ENCODE peak calls at places on chromosomes 2 and 18, in nine cellular contexts. A is H4; M is Jurkat, Clone E6-1; E is Peyer's patch; L is NCI-H748 treated with DMSO at 0.1 percent for 48 hours; K is effector memory CD4-positive, alpha-beta T cell; R is germinal center; J is stimulated activated CD8-positive, alpha-beta memory T cell treated with anti-CD3 and anti-CD28 coated beads, Interleukin-15, amount 100 ng/mL, for 4 hours; G is cardiac fibroblast. W is an unnamed sample.

GRCh38 chr2:226553333-226553732 is 246.3 kb downstream of the IRS1 start:
- DNase-seq in A (no peak), M (no peak), E (no peak), L (no peak), K (no peak), R (no peak), J (no peak), G (no peak), W (no peak)

GRCh38 chr2:204871246-204871953 is 326.1 kb downstream of the PARD3B start:
- DNase-seq in A (peak), M (peak), E (no peak), L (peak), K (no peak), R (no peak), J (no peak), G (peak), W (peak)

GRCh38 chr18:73943763-73944162 is 203.9 kb downstream of the FBXO15 start:
- DNase-seq in A (no peak), M (no peak), E (no peak), L (no peak), K (no peak), R (no peak), J (no peak), G (no peak), W (no peak)

GRCh38 chr2:167548396-167548795 is 660.1 kb downstream of the XIRP2 start:
- DNase-seq in A (no peak), M (no peak), E (no peak), L (no peak), K (no peak), R (no peak), J (no peak), G (no peak), W (no peak)

GRCh38 chr2:85368921-85369320 is 14.4 kb downstream of the ELMOD3 start:
- DNase-seq in A (no peak), M (no peak), E (peak), L (no peak), K (no peak), R (no peak), J (no peak), G (peak), W (no peak)

GRCh38 chr2:204353823-204354222 is 191.5 kb upstream of the PARD3B start:
- DNase-seq in A (no peak), M (no peak), E (no peak), L (no peak), K (no peak), R (no peak), J (no peak), G (peak), W (peak)

GRCh38 chr2:222805591-222806304 is 55.1 kb upstream of the ACSL3 start:
- DNase-seq in A (no peak), M (no peak), E (no peak), L (no peak), K (no peak), R (no peak), J (no peak), G (peak), W (peak)

GRCh38 chr2:21014364-21015280 is 29.3 kb downstream of the APOB start:
- DNase-seq in A (no peak), M (no peak), E (no peak), L (no peak), K (no peak), R (no peak), J (no peak), G (no peak), W (no peak)

GRCh38 chr2:65638438-65638837 is 206.0 kb upstream of the SPRED2 start:
- DNase-seq in A (no peak), M (no peak), E (no peak), L (no peak), K (no peak), R (no peak), J (no peak), G (no peak), W (no peak)

GRCh38 chr2:233002829-233003657 is 10.0 kb downstream of the NGEF start:
- DNase-seq in A (no peak), M (no peak), E (no peak), L (no peak), K (no peak), R (no peak), J (no peak), G (no peak), W (no peak)

GRCh38 chr18:72674710-72675109 is 130.6 kb upstream of the CBLN2 start:
- DNase-seq in A (no peak), M (no peak), E (no peak), L (no peak), K (no peak), R (no peak), J (no peak), G (no peak), W (no peak)

GRCh38 chr18:63192885-63193349 is 126.7 kb downstream of the BCL2 start:
- DNase-seq in A (no peak), M (no peak), E (no peak), L (no peak), K (no peak), R (no peak), J (no peak), G (no peak), W (no peak)

GRCh38 chr2:151526572-151527090 is 116.9 kb downstream of the RIF1 start:
- DNase-seq in A (no peak), M (no peak), E (no peak), L (no peak), K (no peak), R (no peak), J (no peak), G (no peak), W (no peak)

GRCh38 chr18:31274915-31275314 is 43.0 kb upstream of the DSG1 start:
- DNase-seq in A (peak), M (no peak), E (peak), L (peak), K (no peak), R (no peak), J (no peak), G (peak), W (no peak)

GRCh38 chr2:5227062-5227699 is 465.0 kb upstream of the SOX11 start:
- DNase-seq in A (peak), M (no peak), E (no peak), L (no peak), K (no peak), R (no peak), J (no peak), G (no peak), W (no peak)

W was measured in fibroblast of the aortic adventitia.